ENCODE peak calls at places on chromosomes 2 and 18, in eight cellular contexts. C is esophagus muscularis mucosa, F is pancreas, Y is cardiac fibroblast, L is SK-N-SH, H is OCI-LY7, P is right atrium auricular region, B is breast epithelium. J is an unnamed sample.

GRCh38 chr2:72757177-72757775 is 68.6 kb downstream of the EXOC6B start:
- DNase-seq in C (no peak), F (no peak), Y (peak), L (peak), H (no peak), P (no peak), B (no peak), J (peak)

GRCh38 chr18:49691177-49691608 is 122.1 kb downstream of the ACAA2 start:
- DNase-seq in C (no peak), F (no peak), Y (peak), L (no peak), H (no peak), P (no peak), B (no peak), J (no peak)

GRCh38 chr2:45002661-45003210 is 6.5 kb downstream of the SIX2 start:
- DNase-seq in C (no peak), F (no peak), Y (no peak), L (no peak), H (no peak), P (no peak), B (no peak), J (no peak)

GRCh38 chr2:38233231-38233983 is 143.7 kb downstream of the ATL2 start:
- DNase-seq in C (no peak), F (no peak), Y (peak), L (no peak), H (no peak), P (peak), B (no peak), J (peak)

GRCh38 chr18:9096698-9097097 is 5.8 kb upstream of the NDUFV2 start:
- DNase-seq in C (no peak), F (no peak), Y (no peak), L (no peak), H (no peak), P (no peak), B (no peak), J (no peak)

GRCh38 chr2:204486855-204487254 is 58.4 kb upstream of the PARD3B start:
- DNase-seq in C (no peak), F (no peak), Y (peak), L (no peak), H (no peak), P (no peak), B (no peak), J (no peak)

GRCh38 chr2:45275235-45275805 is 266.1 kb upstream of the SIX2 start:
- DNase-seq in C (no peak), F (no peak), Y (peak), L (no peak), H (no peak), P (no peak), B (no peak), J (no peak)

GRCh38 chr2:196130039-196130825 is 41.1 kb downstream of the STK17B start:
- DNase-seq in C (no peak), F (no peak), Y (no peak), L (peak), H (peak), P (no peak), B (no peak), J (no peak)

GRCh38 chr2:50491541-50492114 is 540.3 kb downstream of the NRXN1 start:
- DNase-seq in C (no peak), F (no peak), Y (peak), L (peak), H (peak), P (no peak), B (no peak), J (peak)

GRCh38 chr2:115678129-115678528 is 1235.7 kb downstream of the DPP10 start:
- DNase-seq in C (no peak), F (no peak), Y (no peak), L (no peak), H (no peak), P (no peak), B (no peak), J (no peak)

GRCh38 chr18:48605408-48605845 is 66.6 kb downstream of the CTIF start:
- DNase-seq in C (no peak), F (no peak), Y (peak), L (peak), H (peak), P (no peak), B (no peak), J (peak)

GRCh38 chr2:140502951-140503630 is 1627.7 kb downstream of the LRP1B start:
- DNase-seq in C (no peak), F (no peak), Y (peak), L (no peak), H (no peak), P (no peak), B (no peak), J (no peak)

GRCh38 chr2:107068069-107068468 is 182.1 kb upstream of the ST6GAL2 start:
- DNase-seq in C (no peak), F (no peak), Y (no peak), L (no peak), H (no peak), P (no peak), B (no peak), J (no peak)

GRCh38 chr2:200373973-200374416 is 67.5 kb downstream of the SPATS2L start:
- DNase-seq in C (no peak), F (no peak), Y (no peak), L (no peak), H (peak), P (no peak), B (no peak), J (no peak)

GRCh38 chr2:218429951-218430692 is 11.2 kb downstream of the VIL1 start:
- DNase-seq in C (no peak), F (peak), Y (no peak), L (peak), H (no peak), P (no peak), B (no peak), J (no peak)

GRCh38 chr2:172985139-172985874 is 90.3 kb upstream of the MAP3K20 start:
- DNase-seq in C (no peak), F (peak), Y (no peak), L (peak), H (no peak), P (no peak), B (peak), J (no peak)

GRCh38 chr18:8151176-8151575 is 458.1 kb upstream of the RAB12 start:
- DNase-seq in C (no peak), F (no peak), Y (no peak), L (no peak), H (no peak), P (no peak), B (no peak), J (no peak)

GRCh38 chr18:54775686-54776085 is 52.6 kb upstream of the RAB27B start:
- DNase-seq in C (no peak), F (no peak), Y (peak), L (peak), H (no peak), P (no peak), B (no peak), J (no peak)

GRCh38 chr2:199424160-199424559 is 33.6 kb downstream of the SATB2 start:
- DNase-seq in C (no peak), F (no peak), Y (no peak), L (no peak), H (no peak), P (no peak), B (no peak), J (no peak)

GRCh38 chr18:730692-731091 is 18.3 kb upstream of the ENOSF1 start:
- DNase-seq in C (no peak), F (no peak), Y (no peak), L (no peak), H (no peak), P (no peak), B (no peak), J (no peak)

GRCh38 chr2:70785137-70785911 is 5.1 kb downstream of the FIGLA start:
- DNase-seq in C (no peak), F (no peak), Y (peak), L (peak), H (peak), P (no peak), B (no peak), J (peak)

GRCh38 chr2:39881948-39882347 is 102.9 kb upstream of the THUMPD2 start:
- DNase-seq in C (no peak), F (no peak), Y (no peak), L (no peak), H (no peak), P (no peak), B (no peak), J (no peak)

GRCh38 chr18:52340466-52341378 is 725 bp downstream of the DCC start:
- DNase-seq in C (no peak), F (peak), Y (no peak), L (no peak), H (no peak), P (no peak), B (no peak), J (peak)

GRCh38 chr2:203998195-203998804 is 61.7 kb downstream of the ICOS start:
- DNase-seq in C (no peak), F (no peak), Y (peak), L (no peak), H (no peak), P (no peak), B (no peak), J (no peak)

GRCh38 chr18:37385846-37386435 is 179.7 kb downstream of the CELF4 start:
- DNase-seq in C (no peak), F (no peak), Y (peak), L (peak), H (peak), P (no peak), B (no peak), J (peak)

GRCh38 chr2:198597648-198598047 is 793.3 kb downstream of the PLCL1 start:
- DNase-seq in C (no peak), F (no peak), Y (no peak), L (no peak), H (no peak), P (no peak), B (no peak), J (no peak)

GRCh38 chr18:34632323-34632722 is 77.8 kb upstream of the DTNA start:
- DNase-seq in C (no peak), F (no peak), Y (no peak), L (no peak), H (no peak), P (no peak), B (no peak), J (no peak)

GRCh38 chr18:7609617-7610016 is 42.5 kb downstream of the PTPRM start:
- DNase-seq in C (peak), F (no peak), Y (no peak), L (no peak), H (no peak), P (no peak), B (no peak), J (no peak)

GRCh38 chr2:175766880-175767279 is 235.2 kb downstream of the LNPK start:
- DNase-seq in C (no peak), F (no peak), Y (peak), L (no peak), H (no peak), P (no peak), B (no peak), J (no peak)

GRCh38 chr18:13022644-13023043 is 31.5 kb downstream of the CEP192 start:
- DNase-seq in C (no peak), F (no peak), Y (no peak), L (no peak), H (no peak), P (no peak), B (no peak), J (no peak)

GRCh38 chr2:237715459-237715947 is 83.1 kb upstream of the RBM44 start:
- DNase-seq in C (no peak), F (peak), Y (no peak), L (no peak), H (no peak), P (peak), B (no peak), J (no peak)

GRCh38 chr2:152763651-152764050 is 45.2 kb downstream of the ARL6IP6 start:
- DNase-seq in C (no peak), F (no peak), Y (no peak), L (no peak), H (no peak), P (no peak), B (no peak), J (no peak)

DNA sequence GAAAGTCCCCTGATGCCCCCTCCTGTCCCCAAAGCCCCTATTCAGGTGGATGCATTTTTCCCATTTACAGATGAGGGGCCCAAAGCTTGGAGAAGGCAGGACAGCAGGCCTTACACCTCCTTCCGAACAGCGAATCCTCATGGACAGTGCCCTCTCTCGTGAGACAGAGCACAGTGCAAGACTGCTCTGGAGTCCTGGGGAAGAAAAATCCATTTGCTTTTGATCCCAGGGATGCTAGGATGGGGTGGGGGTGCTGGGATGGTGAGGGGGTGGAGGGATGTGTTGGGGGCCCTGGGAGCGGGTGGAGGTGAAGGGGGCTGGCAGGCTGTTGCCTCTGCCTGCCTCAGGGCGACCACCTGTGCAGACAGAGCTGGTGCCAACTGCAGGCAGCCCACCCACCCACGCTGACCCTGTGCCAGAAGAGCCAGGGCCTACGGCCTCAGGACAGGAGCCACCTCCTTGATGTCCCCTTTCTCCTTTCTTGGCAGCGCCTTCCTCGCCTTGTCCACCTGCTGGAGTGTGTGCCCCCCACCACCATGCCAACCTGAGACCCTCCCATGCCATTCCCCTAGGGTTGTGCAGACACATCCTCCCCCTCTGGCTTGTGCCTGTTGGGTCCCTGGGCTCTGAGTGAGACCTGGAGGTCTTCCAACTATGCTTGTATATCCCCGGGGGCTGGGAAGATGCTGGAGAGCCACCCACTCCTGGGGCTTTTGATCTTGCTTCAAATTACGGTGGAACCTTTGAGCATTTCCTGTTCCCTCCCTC is 66.3 kb upstream of the SH3RF3 start:
- DNase-seq in C (no peak), F (no peak), Y (no peak), L (no peak), H (no peak), P (peak), B (no peak), J (peak)
- TF ChIP-seq CTCF in C (no peak), F (no peak), Y (no peak), L (no peak), H (no peak), P (no peak), B (no peak), J (no peak)

DNA sequence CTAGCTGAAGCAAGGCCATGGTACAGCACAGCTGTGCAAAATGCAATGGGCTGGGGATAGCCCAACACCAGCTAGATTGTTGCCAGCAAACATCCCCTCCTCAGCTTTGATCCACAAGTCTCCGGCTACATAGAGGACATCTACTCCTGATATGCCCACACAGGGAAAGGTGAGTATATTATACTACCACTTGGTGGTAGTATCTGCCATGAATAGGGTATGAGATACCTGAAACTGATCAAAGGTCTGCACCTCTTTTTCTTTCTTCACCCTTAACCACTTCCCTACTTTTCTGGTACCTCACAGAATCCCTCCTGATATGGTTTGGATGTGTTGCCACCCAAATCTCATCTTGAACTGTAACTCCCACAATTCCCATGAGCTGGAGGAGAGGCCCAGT is 279.8 kb downstream of the TXNL1 start:
- DNase-seq in C (no peak), F (no peak), Y (peak), L (no peak), H (no peak), P (no peak), B (no peak), J (no peak)
- TF ChIP-seq CTCF in C (no peak), F (no peak), Y (no peak), L (peak), H (no peak), P (no peak), B (no peak), J (no peak)

DNA sequence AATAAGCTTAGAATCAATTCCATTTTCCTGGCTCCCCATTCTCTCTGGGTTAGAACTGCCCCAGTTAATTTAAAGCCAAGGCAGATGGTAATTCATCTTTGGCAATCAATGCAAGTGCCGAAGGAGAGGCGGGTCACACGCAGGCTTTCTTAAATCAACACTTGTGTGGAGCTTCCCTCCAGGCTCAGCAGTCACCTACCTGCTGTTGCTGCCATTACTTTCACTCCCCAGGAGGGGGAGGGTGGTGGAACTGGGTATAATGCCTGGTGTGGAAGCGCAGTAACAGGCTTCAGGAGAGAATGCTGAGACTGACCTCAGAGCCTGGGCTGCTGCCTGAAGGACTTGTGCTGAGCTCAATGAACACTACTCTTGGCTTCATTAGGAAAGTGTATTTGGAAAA is 19.2 kb downstream of the TTR start:
- DNase-seq in C (peak), F (no peak), Y (peak), L (peak), H (peak), P (no peak), B (no peak), J (no peak)
- TF ChIP-seq CTCF in C (peak), F (no peak), Y (peak), L (no peak), H (peak), P (no peak), B (no peak), J (no peak)

GRCh38 chr2:221640686-221641085 is 68.6 kb upstream of the EPHA4 start:
- DNase-seq in C (no peak), F (no peak), Y (no peak), L (no peak), H (no peak), P (no peak), B (no peak), J (no peak)

GRCh38 chr2:221641181-221641871 is 69.2 kb upstream of the EPHA4 start:
- DNase-seq in C (no peak), F (no peak), Y (no peak), L (no peak), H (no peak), P (no peak), B (no peak), J (peak)

DNA sequence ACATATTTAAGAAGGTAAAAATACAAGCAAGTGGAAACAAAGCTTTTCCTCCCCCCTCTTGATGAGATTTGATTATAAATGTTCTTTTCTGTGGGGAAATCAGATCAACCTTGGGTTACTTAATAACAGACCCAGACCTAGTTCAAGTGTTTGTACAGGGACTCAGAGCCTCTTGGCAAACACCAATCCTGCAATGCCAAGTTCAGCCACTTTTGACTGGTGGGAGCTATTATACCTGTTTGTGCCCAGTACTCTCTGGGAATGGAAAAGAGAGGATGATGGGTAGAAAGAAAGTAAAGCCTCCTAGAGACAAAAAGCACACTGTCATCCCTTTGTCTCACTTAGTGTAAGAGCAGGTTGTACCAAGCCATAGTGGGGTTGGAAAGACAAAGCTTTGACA is 63.8 kb upstream of the EPHA4 start:
- DNase-seq in C (no peak), F (no peak), Y (no peak), L (no peak), H (no peak), P (no peak), B (no peak), J (peak)
- TF ChIP-seq CTCF in C (no peak), F (peak), Y (no peak), L (no peak), H (peak), P (no peak), B (no peak), J (peak)

GRCh38 chr2:8000861-8001260 is 681.0 kb upstream of the ID2 start:
- DNase-seq in C (no peak), F (no peak), Y (peak), L (no peak), H (peak), P (no peak), B (no peak), J (no peak)
- TF ChIP-seq CTCF in C (no peak), F (no peak), Y (peak), L (peak), H (peak), P (no peak), B (no peak), J (peak)

GRCh38 chr2:3302751-3303582 is 74.7 kb downstream of the EIPR1 start:
- DNase-seq in C (no peak), F (peak), Y (no peak), L (peak), H (no peak), P (no peak), B (no peak), J (no peak)

GRCh38 chr2:3305952-3306351 is 71.7 kb downstream of the EIPR1 start:
- DNase-seq in C (no peak), F (no peak), Y (no peak), L (no peak), H (no peak), P (no peak), B (no peak), J (no peak)

GRCh38 chr2:3305431-3305830 is 72.2 kb downstream of the EIPR1 start:
- DNase-seq in C (no peak), F (no peak), Y (no peak), L (no peak), H (no peak), P (no peak), B (no peak), J (no peak)

GRCh38 chr2:3302421-3302750 is 75.2 kb downstream of the EIPR1 start:
- DNase-seq in C (no peak), F (peak), Y (no peak), L (peak), H (no peak), P (no peak), B (no peak), J (no peak)

DNA sequence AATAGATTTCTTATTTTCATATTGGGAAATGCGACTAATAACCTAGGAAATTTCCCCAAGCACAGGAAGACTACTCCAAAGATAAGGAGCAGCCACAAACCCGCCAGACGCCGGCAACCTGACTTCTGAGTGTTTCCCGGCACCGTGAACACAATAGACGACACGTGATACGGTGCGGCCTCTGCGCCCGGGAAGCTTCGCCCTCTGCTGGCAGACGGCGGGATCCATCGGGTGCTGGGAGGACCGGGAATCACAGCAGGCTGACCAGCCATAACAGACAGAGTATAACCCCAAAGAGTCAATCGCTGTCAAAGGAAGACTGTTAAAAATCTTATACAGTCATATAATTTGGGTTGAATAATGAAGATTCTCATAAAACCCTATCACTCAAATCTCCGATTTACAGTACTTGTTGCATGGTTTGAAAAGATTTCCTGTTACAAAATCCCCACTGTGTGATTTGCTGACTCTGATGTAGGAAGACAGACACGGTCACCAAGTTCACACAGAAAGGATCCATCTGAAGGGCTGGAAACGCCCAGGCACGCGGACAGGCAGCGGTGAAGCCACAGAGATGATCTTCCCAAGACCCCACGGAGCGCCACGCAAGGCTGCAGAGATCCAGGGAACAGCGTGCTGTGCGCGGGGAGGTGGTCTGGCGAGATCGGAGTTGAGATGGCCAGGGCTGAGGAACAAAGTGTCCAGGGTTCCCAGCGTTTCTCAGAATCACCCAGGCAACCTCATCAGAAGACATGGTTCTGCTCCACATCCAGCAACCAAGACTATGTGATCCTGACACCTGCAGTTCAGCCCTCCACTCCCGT is 73.8 kb downstream of the EIPR1 start:
- DNase-seq in C (peak), F (peak), Y (peak), L (peak), H (peak), P (peak), B (peak), J (peak)
- TF ChIP-seq CTCF in C (peak), F (peak), Y (peak), L (peak), H (peak), P (peak), B (peak), J (peak)

J was measured in A673.